ENCODE peak calls at places on chromosomes 3 and 15, in seven cellular contexts. P, S, N, X, W, T and A are unnamed samples.

GRCh38 chr3:64187065-64187959 is 38.0 kb downstream of the PRICKLE2 start:
- DNase-seq in T (peak; percentile 98), S (no peak), P (peak; percentile 80), N (peak; percentile 40), X (peak; percentile 94), W (peak; percentile 74), A (peak; percentile 97)

GRCh38 chr15:85745525-85745924 is 49.2 kb downstream of the KLHL25 start:
- DNase-seq in N (no peak), X (no peak), S (no peak), W (no peak), T (no peak), P (no peak), A (no peak)

GRCh38 chr3:164521139-164521538 is 557.2 kb downstream of the SI start:
- DNase-seq in S (no peak), P (no peak), X (no peak), N (no peak), T (no peak), W (no peak), A (no peak)

GRCh38 chr3:189900578-189900977 is 220.1 kb downstream of the P3H2 start:
- DNase-seq in P (no peak), N (no peak), S (no peak), W (no peak), T (no peak), X (no peak), A (no peak)

GRCh38 chr15:100787567-100787941 is 92.1 kb upstream of the ALDH1A3 start:
- DNase-seq in S (no peak), W (no peak), X (no peak), P (no peak), T (no peak), N (no peak), A (no peak)

GRCh38 chr3:126445506-126445905 is 30.2 kb downstream of the ZXDC start:
- DNase-seq in N (no peak), T (no peak), P (no peak), S (no peak), X (no peak), W (no peak), A (no peak)

GRCh38 chr3:170222647-170223541 is 670 bp downstream of the PRKCI start:
- DNase-seq in X (no peak), W (peak; percentile 33), P (peak; percentile 48), N (peak; percentile 52), S (peak; percentile 5), T (no peak), A (peak; percentile 32)

GRCh38 chr3:189849262-189849661 is 218.1 kb downstream of the TP63 start:
- DNase-seq in S (no peak), W (no peak), X (no peak), T (no peak), N (no peak), P (no peak), A (no peak)

GRCh38 chr3:64741344-64741743 is 53.5 kb upstream of the ADAMTS9 start:
- DNase-seq in X (no peak), W (peak; percentile 47), N (no peak), T (no peak), S (no peak), P (no peak), A (peak; percentile 67)

GRCh38 chr3:137768361-137769320 is 4.5 kb downstream of the SOX14 start:
- DNase-seq in P (no peak), S (no peak), W (no peak), X (no peak), N (no peak), T (no peak), A (no peak)

GRCh38 chr3:129727707-129728106 is 121.2 kb upstream of the PLXND1 start:
- DNase-seq in X (no peak), S (no peak), W (peak; percentile 31), N (no peak), P (no peak), T (no peak), A (no peak)

GRCh38 chr15:77724649-77725048 is 91.9 kb upstream of the LINGO1 start:
- DNase-seq in T (no peak), W (no peak), N (no peak), P (no peak), X (no peak), S (no peak), A (no peak)

GRCh38 chr3:124707667-124708066 is 22.6 kb upstream of the UMPS start:
- DNase-seq in X (no peak), S (no peak), N (peak; percentile 96), W (no peak), P (no peak), T (no peak), A (peak; percentile 92)

GRCh38 chr15:33026614-33027013 is 167.9 kb downstream of the FMN1 start:
- DNase-seq in N (no peak), X (no peak), W (no peak), S (no peak), T (no peak), P (no peak), A (no peak)

GRCh38 chr15:70152070-70152480 is 54.4 kb upstream of the TLE3 start:
- DNase-seq in X (no peak), N (no peak), T (no peak), W (peak; percentile 34), S (no peak), P (peak; percentile 78), A (no peak)

GRCh38 chr3:14266361-14266760 is 87.7 kb downstream of the LSM3 start:
- DNase-seq in X (peak; percentile 68), T (no peak), S (no peak), W (no peak), P (no peak), N (no peak), A (peak; percentile 94)

GRCh38 chr3:61562042-61562809 is 855 bp downstream of the PTPRG start:
- DNase-seq in P (peak; percentile 28), S (no peak), X (no peak), N (no peak), W (peak; percentile 15), T (no peak), A (no peak)

GRCh38 chr15:99441427-99441766 is 124.4 kb upstream of the MEF2A start:
- DNase-seq in P (no peak), X (no peak), W (no peak), T (no peak), N (no peak), S (no peak), A (no peak)

GRCh38 chr3:12371525-12372140 is 82.8 kb downstream of the PPARG start:
- DNase-seq in S (no peak), T (no peak), P (no peak), W (peak; percentile 14), N (no peak), X (peak; percentile 41), A (peak; percentile 57)

GRCh38 chr15:75776075-75776443 is 63.4 kb upstream of the CSPG4 start:
- DNase-seq in X (no peak), W (no peak), P (no peak), N (no peak), T (peak; percentile 47), S (no peak), A (peak; percentile 68)

GRCh38 chr3:105764378-105765376 is 104.1 kb downstream of the CBLB start:
- DNase-seq in W (no peak), T (no peak), N (no peak), P (no peak), X (no peak), S (no peak), A (no peak)
- H3K4me3 ChIP-seq in W (no peak overlapping the region), T (no peak overlapping the region), N (no peak overlapping the region), P (no peak overlapping the region), X (no peak overlapping the region), S (no peak overlapping the region), A (no peak overlapping the region)

GRCh38 chr3:120450261-120450913 is 405 bp downstream of the FSTL1 start:
- DNase-seq in S (no peak), X (no peak), W (peak; percentile 46), T (no peak), N (peak; percentile 61), P (peak; percentile 35), A (no peak)

GRCh38 chr3:120449701-120450216 is 1.0 kb downstream of the FSTL1 start:
- DNase-seq in X (no peak), S (no peak), T (no peak), N (peak; percentile 70), W (no peak), P (no peak), A (peak; percentile 82)

GRCh38 chr3:120446891-120447668 is 3.7 kb downstream of the FSTL1 start:
- DNase-seq in P (no peak), T (no peak), W (no peak), N (no peak), S (no peak), X (no peak), A (no peak)

GRCh38 chr3:120450914-120451669 is at the start of gene FSTL1:
- DNase-seq in T (no peak), N (peak; percentile 53), X (no peak), P (no peak), S (no peak), W (peak; percentile 60), A (peak; percentile 66)

DNA sequence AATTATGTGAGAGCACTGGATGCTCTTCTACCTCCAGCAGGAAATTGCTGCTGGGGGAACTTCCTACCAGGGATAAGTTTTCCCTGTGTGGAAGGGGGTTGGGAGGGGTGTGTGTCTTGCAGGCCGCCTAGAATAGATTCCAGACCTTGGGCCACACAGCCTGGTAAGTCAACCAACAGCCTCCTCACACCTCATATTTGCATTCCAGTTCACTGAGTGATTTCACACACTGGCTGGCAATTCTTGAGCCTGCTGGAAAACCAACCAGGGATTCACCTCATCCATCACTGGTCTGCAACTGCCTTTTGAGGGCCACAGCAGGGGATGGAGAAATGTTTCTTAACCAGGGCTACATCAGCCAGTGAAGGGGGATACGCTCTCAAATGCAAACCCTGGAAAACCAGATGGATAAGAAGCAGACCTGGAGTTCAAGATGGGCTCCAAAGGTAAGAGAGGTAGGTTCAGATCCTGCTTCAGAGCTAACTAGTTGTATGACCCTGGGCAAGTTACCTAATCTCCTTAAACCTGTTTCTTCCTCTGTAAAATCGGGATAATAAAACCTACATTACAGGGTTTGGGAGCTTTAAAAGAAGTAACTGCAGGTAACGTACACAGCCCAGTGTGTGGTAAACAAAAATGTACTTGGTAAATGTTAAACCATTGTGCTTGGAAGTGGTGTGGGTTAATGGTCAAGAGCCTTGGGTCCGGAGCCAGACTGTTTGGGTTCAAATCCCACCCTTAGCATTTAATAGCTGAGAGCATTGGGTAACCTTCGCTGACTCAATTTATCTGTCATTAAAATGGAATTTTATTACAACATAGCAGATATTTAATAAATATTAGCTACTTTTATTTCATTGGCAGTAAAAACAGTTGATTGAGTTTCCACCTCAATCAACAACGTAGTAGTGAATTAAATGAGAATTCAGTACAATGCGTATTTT is 1.8 kb downstream of the FSTL1 start:
- DNase-seq in X (no peak), P (no peak), N (no peak), W (no peak), T (peak; percentile 49), S (no peak), A (peak; percentile 80)
- H3K4me3 ChIP-seq in X (peak overlapping the region; percentile 76), P (no peak overlapping the region), N (peak overlapping the region; percentile 81), W (no peak overlapping the region), T (peak overlapping the region; percentile 75), S (peak overlapping the region; percentile 83), A (peak overlapping the region; percentile 92)

GRCh38 chr3:49020335-49021212 is 1.3 kb upstream of the NDUFAF3 start:
- DNase-seq in W (peak; percentile 72), P (peak; percentile 62), N (no peak), X (no peak), S (no peak), T (no peak), A (no peak)
- H3K4me3 ChIP-seq in W (peak overlapping the region; percentile 31), P (peak overlapping the region; percentile 24), N (peak overlapping the region; percentile 83), X (peak overlapping the region; percentile 77), S (peak overlapping the region; percentile 92), T (peak overlapping the region; percentile 88), A (peak overlapping the region; percentile 81)

DNA sequence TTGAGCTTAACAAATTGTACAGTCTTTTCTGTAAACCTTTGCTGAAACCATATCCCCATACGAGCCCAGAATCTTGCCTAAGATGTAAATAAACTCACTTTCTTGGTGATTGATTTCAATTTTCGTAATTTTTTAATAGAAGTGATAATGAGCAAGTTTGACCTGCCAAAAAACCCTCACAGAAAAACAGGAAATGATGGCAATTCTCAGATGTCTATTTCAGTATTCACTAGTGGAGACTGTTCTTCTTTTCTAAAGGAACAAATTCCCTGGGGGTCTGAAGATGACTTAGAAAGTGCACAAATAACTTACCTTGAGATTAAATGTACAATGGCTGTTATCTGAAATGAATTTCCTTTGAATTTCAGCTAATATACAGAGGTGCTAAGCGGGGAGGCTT is 116.5 kb upstream of the CMC1 start:
- DNase-seq in N (no peak), T (no peak), W (no peak), P (no peak), S (no peak), X (no peak), A (no peak)
- H3K4me3 ChIP-seq in N (no peak overlapping the region), T (no peak overlapping the region), W (no peak overlapping the region), P (no peak overlapping the region), S (no peak overlapping the region), X (no peak overlapping the region), A (no peak overlapping the region)